ENCODE peak calls at places on chromosomes 1 and 21, in five cellular contexts. P, N, G, C and T are unnamed samples.

GRCh38 chr1:161119379-161120061 is 1.6 kb downstream of the NIT1 start:
- DNase-seq in P (no peak), N (peak; percentile 86), G (no peak), C (peak; percentile 82), T (no peak)

GRCh38 chr1:179142889-179143299 is 61.0 kb downstream of the TOR3A start:
- DNase-seq in P (peak; percentile 81), N (peak; percentile 69), G (no peak), C (peak; percentile 97), T (no peak)

GRCh38 chr1:184152502-184152901 is 101.0 kb downstream of the TSEN15 start:
- DNase-seq in P (no peak), N (no peak), G (peak; percentile 90), C (peak; percentile 70), T (no peak)

GRCh38 chr1:46169811-46170454 is 5.0 kb upstream of the TSPAN1 start:
- DNase-seq in P (no peak), N (no peak), G (no peak), C (no peak), T (no peak)

GRCh38 chr1:33099290-33100118 is 18.6 kb downstream of the AZIN2 start:
- DNase-seq in P (peak; percentile 100), N (peak; percentile 74), G (no peak), C (peak; percentile 100), T (peak; percentile 85)

GRCh38 chr1:54028306-54029251 is 10.6 kb upstream of the LDLRAD1 start:
- DNase-seq in P (no peak), N (no peak), G (no peak), C (peak; percentile 12), T (no peak)

GRCh38 chr1:225451340-225451739 is 23.5 kb upstream of the LBR start:
- DNase-seq in P (no peak), N (no peak), G (no peak), C (no peak), T (no peak)

GRCh38 chr1:54398963-54399528 is 7.1 kb downstream of the SSBP3 start:
- DNase-seq in P (no peak), N (no peak), G (no peak), C (no peak), T (no peak)

GRCh38 chr21:38350681-38351080 is 93.9 kb downstream of the KCNJ15 start:
- DNase-seq in P (no peak), N (peak; percentile 20), G (no peak), C (peak; percentile 55), T (peak; percentile 52)

GRCh38 chr1:225848044-225848955 is 33.9 kb downstream of the TMEM63A start:
- DNase-seq in P (no peak), N (no peak), G (no peak), C (peak; percentile 39), T (no peak)

GRCh38 chr1:71881611-71882010 is 400.7 kb downstream of the NEGR1 start:
- DNase-seq in P (no peak), N (no peak), G (no peak), C (peak; percentile 6), T (no peak)

GRCh38 chr1:36503733-36504132 is 21.0 kb upstream of the CSF3R start:
- DNase-seq in P (no peak), N (no peak), G (no peak), C (no peak), T (no peak)

GRCh38 chr1:113380075-113380474 is 10.2 kb upstream of the MAGI3 start:
- DNase-seq in P (no peak), N (no peak), G (no peak), C (no peak), T (no peak)

GRCh38 chr1:26127235-26128163 is 15.9 kb downstream of the PDIK1L start:
- DNase-seq in P (no peak), N (no peak), G (no peak), C (peak; percentile 33), T (no peak)

GRCh38 chr21:31425158-31425557 is 81.1 kb upstream of the TIAM1 start:
- DNase-seq in P (no peak), N (no peak), G (no peak), C (no peak), T (no peak)

GRCh38 chr1:24632776-24633175 is 10.3 kb upstream of the SRRM1 start:
- DNase-seq in P (no peak), N (no peak), G (no peak), C (no peak), T (no peak)

GRCh38 chr1:17682403-17682802 is 72.7 kb upstream of the ACTL8 start:
- DNase-seq in P (no peak), N (no peak), G (no peak), C (no peak), T (no peak)

GRCh38 chr1:227894306-227894721 is 53.4 kb downstream of the WNT9A start:
- DNase-seq in P (peak; percentile 36), N (no peak), G (no peak), C (no peak), T (no peak)

GRCh38 chr1:6082430-6082971 is 36.8 kb downstream of the KCNAB2 start:
- DNase-seq in P (no peak), N (no peak), G (no peak), C (peak; percentile 41), T (no peak)

GRCh38 chr21:19767546-19767945 is 1230.7 kb upstream of the NCAM2 start:
- DNase-seq in P (no peak), N (no peak), G (no peak), C (no peak), T (no peak)

GRCh38 chr1:16111771-16112557 is 38.5 kb upstream of the FAM131C start:
- DNase-seq in P (no peak), N (peak; percentile 73), G (no peak), C (peak; percentile 86), T (no peak)

GRCh38 chr1:190747643-190748186 is 270.1 kb upstream of the BRINP3 start:
- DNase-seq in P (no peak), N (no peak), G (no peak), C (peak; percentile 68), T (no peak)

GRCh38 chr1:208242186-208242585 is 2.0 kb downstream of the PLXNA2 start:
- DNase-seq in P (no peak), N (no peak), G (no peak), C (no peak), T (no peak)

GRCh38 chr1:208240698-208241355 is 3.4 kb downstream of the PLXNA2 start:
- DNase-seq in P (no peak), N (no peak), G (no peak), C (no peak), T (no peak)

GRCh38 chr1:208238710-208239517 is 5.3 kb downstream of the PLXNA2 start:
- DNase-seq in P (no peak), N (peak; percentile 72), G (no peak), C (peak; percentile 74), T (no peak)

GRCh38 chr1:208241541-208241940 is 2.6 kb downstream of the PLXNA2 start:
- DNase-seq in P (no peak), N (no peak), G (no peak), C (no peak), T (no peak)

DNA sequence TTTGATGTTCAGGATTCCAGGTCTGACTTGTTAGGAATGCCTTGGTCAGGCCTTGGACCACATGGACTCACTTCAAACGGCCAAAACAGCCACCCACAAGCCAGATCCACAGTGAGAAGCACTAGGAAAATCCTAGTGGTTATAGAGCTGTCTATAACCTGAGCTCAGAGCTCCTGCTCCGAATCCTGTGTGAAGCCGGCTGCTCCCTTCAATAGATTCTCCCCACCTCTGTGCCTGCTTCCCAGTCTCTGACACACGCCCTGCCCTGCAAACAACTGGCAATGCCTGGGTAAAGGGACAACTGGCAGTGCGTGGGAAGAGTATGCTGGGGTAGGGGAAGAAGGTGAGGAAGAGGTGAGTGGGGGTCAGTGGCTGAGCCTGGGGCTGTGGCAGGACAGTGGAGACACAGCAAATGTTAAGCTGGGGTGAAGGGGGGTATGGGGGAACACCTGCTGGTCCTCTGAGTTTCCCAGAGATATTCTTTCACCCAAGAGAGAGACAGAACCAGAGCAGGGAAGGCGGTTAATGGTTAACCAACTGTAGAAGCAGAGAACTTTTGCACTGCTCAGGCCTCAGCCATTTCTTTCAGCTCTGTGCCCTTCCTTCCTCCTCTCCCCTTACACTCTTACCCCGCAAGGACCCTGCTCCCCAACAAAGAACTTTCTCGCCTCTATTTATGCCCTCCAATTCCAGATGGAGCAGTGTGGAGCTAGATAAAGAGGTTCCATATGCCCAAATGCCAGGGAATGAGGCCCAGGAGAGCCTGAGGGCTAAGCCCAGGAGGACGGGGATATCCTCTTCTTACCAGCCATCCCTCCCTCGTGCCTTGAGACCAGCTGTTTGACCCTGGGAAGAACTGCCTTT is 4.4 kb downstream of the PLXNA2 start:
- DNase-seq in P (no peak), N (peak; percentile 63), G (no peak), C (no peak), T (no peak)
- H3K4me1 ChIP-seq in P (peaks cover 55% of the 10 kb centered on the region), N (peaks cover 50% of the 10 kb centered on the region), G (peaks cover 89% of the 10 kb centered on the region), C (peaks cover 66% of the 10 kb centered on the region), T (peaks cover 2% of the 10 kb centered on the region)

DNA sequence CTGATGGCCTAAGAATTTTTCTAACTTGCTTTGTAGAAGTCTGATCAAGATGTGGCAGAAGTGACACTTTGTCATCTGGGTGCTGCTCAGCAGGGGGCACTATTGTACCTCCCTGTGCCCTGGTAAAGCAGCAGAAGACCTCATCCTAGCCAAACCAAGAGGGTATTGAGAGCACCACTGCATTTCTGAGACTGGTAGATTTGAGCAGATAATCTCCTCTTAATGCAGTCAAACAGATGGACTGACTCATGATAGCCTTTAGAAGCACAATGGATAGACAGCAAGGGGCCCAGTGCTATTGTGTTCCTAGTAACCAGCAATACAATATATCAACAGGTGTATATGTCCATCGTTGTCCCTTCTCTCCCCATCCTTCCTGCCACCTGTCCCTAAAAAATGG is 5.7 kb downstream of the TPM3 start:
- DNase-seq in P (no peak), N (peak; percentile 71), G (no peak), C (peak; percentile 57), T (peak; percentile 65)
- H3K4me3 ChIP-seq in P (no peak overlapping the region), N (no peak overlapping the region), G (no peak overlapping the region), C (no peak overlapping the region), T (no peak overlapping the region)

GRCh38 chr1:224425279-224425884 is 9.2 kb downstream of the WDR26 start:
- DNase-seq in P (no peak), N (no peak), G (no peak), C (no peak), T (no peak)
- H3K36me3 ChIP-seq in P (peaks cover 81% of the 10 kb centered on the region), N (no peaks in the 10 kb centered on the region), G (peaks cover 68% of the 10 kb centered on the region), C (peaks cover 78% of the 10 kb centered on the region), T (peaks cover 32% of the 10 kb centered on the region)

GRCh38 chr1:109499661-109500536 is 6.0 kb downstream of the CYB561D1 start:
- DNase-seq in P (no peak), N (peak; percentile 74), G (no peak), C (peak; percentile 42), T (peak; percentile 56)
- H3K4me1 ChIP-seq in P (peaks cover 3% of the 10 kb centered on the region), N (peaks cover 2% of the 10 kb centered on the region), G (peaks cover 81% of the 10 kb centered on the region), C (no peaks in the 10 kb centered on the region), T (no peaks in the 10 kb centered on the region)

GRCh38 chr1:109922326-109922725 is 11.7 kb downstream of the CSF1 start:
- DNase-seq in P (no peak), N (no peak), G (no peak), C (no peak), T (no peak)
- H3K4me3 ChIP-seq in P (no peak overlapping the region), N (no peak overlapping the region), G (no peak overlapping the region), C (no peak overlapping the region), T (no peak overlapping the region)

DNA sequence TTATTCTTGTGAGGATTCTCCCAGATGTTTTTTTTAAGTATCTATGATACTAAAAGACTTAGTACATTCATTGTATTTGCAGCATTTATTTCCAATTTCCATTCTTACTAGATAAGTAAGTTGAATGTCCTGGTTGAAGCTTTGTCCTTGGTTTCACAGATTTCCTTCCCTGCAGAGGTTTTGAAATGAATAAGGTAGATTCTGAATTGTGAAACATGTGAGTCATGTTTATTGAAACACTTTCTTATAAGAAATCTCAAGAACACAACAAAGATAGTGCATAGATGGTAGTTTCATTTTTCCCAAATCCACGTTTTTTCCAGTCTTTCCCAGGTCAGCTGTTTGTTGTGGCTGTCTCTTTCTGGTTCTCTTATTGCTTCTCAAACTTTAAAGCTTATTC is 24.8 kb downstream of the GABPA start:
- DNase-seq in P (no peak), N (no peak), G (no peak), C (peak; percentile 49), T (no peak)
- H3K36me3 ChIP-seq in P (peaks cover 33% of the 10 kb centered on the region), N (no peaks in the 10 kb centered on the region), G (peaks cover 67% of the 10 kb centered on the region), C (peaks cover 53% of the 10 kb centered on the region), T (peaks cover 17% of the 10 kb centered on the region)

GRCh38 chr21:33011462-33011861 is 14.3 kb upstream of the OLIG2 start:
- DNase-seq in P (peak; percentile 42), N (peak; percentile 48), G (no peak), C (peak; percentile 27), T (no peak)
- H3K4me1 ChIP-seq in P (no peaks in the 10 kb centered on the region), N (no peaks in the 10 kb centered on the region), G (no peaks in the 10 kb centered on the region), C (no peaks in the 10 kb centered on the region), T (no peaks in the 10 kb centered on the region)